ENCODE peak calls at places on chromosomes 12 and 14, in six cellular contexts. I is cardiac fibroblast, A is fibroblast of the aortic adventitia, K is kidney glomerular epithelial cell, P is WERI-Rb-1, S is T-helper 1 cell. U is an unnamed sample.

GRCh38 chr14:104741803-104742251 is 11.1 kb upstream of the SIVA1 start:
- DNase-seq in S (no peak), K (no peak), I (no peak), A (no peak), P (no peak), U (no peak)

GRCh38 chr12:100268835-100269564 is 2.0 kb downstream of the SCYL2 start:
- DNase-seq in S (no peak), A (peak), P (no peak), K (no peak), I (peak), U (peak)

GRCh38 chr12:93541578-93542217 is 30.8 kb upstream of the SOCS2 start:
- DNase-seq in P (no peak), A (no peak), I (no peak), K (no peak), S (peak), U (no peak)

GRCh38 chr12:1769809-1770494 is 50.4 kb upstream of the LRTM2 start:
- DNase-seq in I (peak), S (no peak), K (no peak), A (no peak), P (no peak), U (peak)

GRCh38 chr12:67382206-67382871 is 113.2 kb downstream of the CAND1 start:
- DNase-seq in I (no peak), A (peak), K (no peak), P (no peak), S (no peak), U (peak)

GRCh38 chr12:9805883-9806282 is 21.4 kb upstream of the KLRF1 start:
- DNase-seq in P (no peak), S (no peak), K (no peak), I (no peak), A (no peak), U (no peak)

GRCh38 chr12:27284751-27285150 is 40.7 kb downstream of the STK38L start:
- DNase-seq in S (no peak), P (no peak), I (peak), K (peak), A (peak), U (peak)

GRCh38 chr12:6362383-6362782 is 13.0 kb downstream of the SCNN1A start:
- DNase-seq in P (no peak), I (no peak), A (no peak), S (no peak), K (no peak), U (no peak)

GRCh38 chr14:78232666-78233065 is 62.5 kb downstream of the NRXN3 start:
- DNase-seq in A (no peak), I (no peak), S (no peak), K (no peak), P (peak), U (no peak)

GRCh38 chr12:14845350-14845750 is 2.0 kb upstream of the ART4 start:
- DNase-seq in I (peak), A (peak), S (peak), K (peak), P (peak), U (peak)

GRCh38 chr14:75995372-75996041 is 9.9 kb downstream of the IFT43 start:
- DNase-seq in K (peak), S (no peak), P (no peak), A (peak), I (peak), U (peak)

GRCh38 chr12:65306603-65307501 is 28.4 kb downstream of the MSRB3 start:
- DNase-seq in P (peak), K (peak), A (peak), S (peak), I (peak), U (peak)

GRCh38 chr14:90140956-90141316 is 79.1 kb downstream of the KCNK13 start:
- DNase-seq in P (no peak), A (peak), S (no peak), I (peak), K (no peak), U (no peak)

GRCh38 chr14:76834296-76834695 is 8.1 kb downstream of the LRRC74A start:
- DNase-seq in K (peak), A (no peak), S (no peak), P (peak), I (no peak), U (no peak)

GRCh38 chr14:26870096-26870495 is 272.3 kb upstream of the NOVA1 start:
- DNase-seq in K (no peak), S (no peak), A (no peak), I (no peak), P (no peak), U (no peak)

GRCh38 chr12:90102957-90103652 is 394.5 kb upstream of the ATP2B1 start:
- DNase-seq in A (peak), I (peak), K (peak), P (peak), S (peak), U (peak)

GRCh38 chr14:81681466-81681865 is 147.8 kb upstream of the SEL1L start:
- DNase-seq in A (no peak), I (no peak), S (no peak), K (no peak), P (peak), U (no peak)

GRCh38 chr14:32846821-32847220 is 91.9 kb upstream of the NPAS3 start:
- DNase-seq in P (no peak), A (no peak), I (no peak), K (no peak), S (no peak), U (no peak)

GRCh38 chr14:101810897-101811620 is 49.5 kb downstream of the PPP2R5C start:
- DNase-seq in K (no peak), I (no peak), P (no peak), A (peak), S (peak), U (no peak)

GRCh38 chr14:64212666-64213065 is 81.5 kb downstream of the ESR2 start:
- DNase-seq in A (no peak), K (no peak), S (no peak), I (no peak), P (no peak), U (no peak)

GRCh38 chr12:23277831-23278230 is 652.9 kb downstream of the ETNK1 start:
- DNase-seq in A (no peak), K (no peak), P (no peak), S (no peak), I (no peak), U (no peak)

GRCh38 chr12:74547249-74547648 is 9.6 kb downstream of the ATXN7L3B start:
- DNase-seq in K (no peak), I (no peak), P (no peak), A (no peak), S (no peak), U (no peak)

GRCh38 chr12:9787340-9787737 is 26.6 kb upstream of the CD69 start:
- DNase-seq in A (no peak), K (no peak), P (no peak), I (peak), S (no peak), U (peak)

GRCh38 chr14:94321421-94322271 is 1.5 kb downstream of the SERPINA6 start:
- DNase-seq in K (no peak), A (no peak), I (no peak), S (no peak), P (no peak), U (no peak)

GRCh38 chr12:70393787-70394519 is 27.9 kb downstream of the KCNMB4 start:
- DNase-seq in K (no peak), S (no peak), I (peak), P (no peak), A (peak), U (peak)

GRCh38 chr12:50859621-50860020 is 16.9 kb downstream of the TMPRSS12 start:
- DNase-seq in P (no peak), A (no peak), S (no peak), I (no peak), K (no peak), U (peak)

GRCh38 chr14:64703393-64704144 is 655 bp upstream of the PLEKHG3 start:
- DNase-seq in P (peak), I (peak), A (peak), S (no peak), K (no peak), U (peak)

GRCh38 chr12:109735051-109735521 is 21.5 kb downstream of the FAM222A start:
- DNase-seq in I (no peak), A (no peak), K (no peak), S (no peak), P (peak), U (no peak)

GRCh38 chr14:103015426-103015825 is 41.9 kb downstream of the CDC42BPB start:
- DNase-seq in I (no peak), S (no peak), A (no peak), K (no peak), P (no peak), U (no peak)

GRCh38 chr12:99498756-99499155 is 148.8 kb upstream of the GARIN6 start:
- DNase-seq in S (no peak), K (peak), A (no peak), I (no peak), P (no peak), U (no peak)

GRCh38 chr12:81300454-81300853 is 222.6 kb downstream of the ACSS3 start:
- DNase-seq in S (no peak), A (no peak), P (no peak), I (no peak), K (no peak), U (peak)